ENCODE peak calls at places on chromosome 1, in eight cellular contexts. A is tibial nerve, C is aorta, G is SJSA1, B is upper lobe of right lung, V is heart right ventricle, D is transverse colon, E is ovary. O is an unnamed sample. For H3K4me1, the result is how much of the 10 kb centered on the place peaks cover.

GRCh38 chr1:43560286-43560685 is 29.6 kb downstream of the PTPRF start:
- DNase-seq in A (no peak), C (no peak), G (no peak), B (no peak), V (no peak), D (no peak), E (no peak), O (no peak)

GRCh38 chr1:230087034-230087721 is 20.1 kb downstream of the GALNT2 start:
- DNase-seq in A (no peak), C (no peak), G (no peak), B (no peak), V (no peak), D (no peak), E (no peak), O (no peak)

GRCh38 chr1:207058878-207059867 is 6.1 kb downstream of the PFKFB2 start:
- DNase-seq in A (no peak), C (no peak), G (no peak), B (no peak), V (no peak), D (no peak), E (no peak), O (no peak)

GRCh38 chr1:119010201-119010600 is 22.1 kb upstream of the TBX15 start:
- DNase-seq in A (no peak), C (no peak), G (peak), B (no peak), V (no peak), D (no peak), E (no peak), O (no peak)

GRCh38 chr1:34970220-34970735 is 14.9 kb downstream of the TMEM35B start:
- DNase-seq in A (no peak), C (no peak), G (no peak), B (no peak), V (no peak), D (no peak), E (no peak), O (no peak)

GRCh38 chr1:38615680-38616079 is 243.9 kb downstream of the RRAGC start:
- DNase-seq in A (no peak), C (no peak), G (no peak), B (no peak), V (no peak), D (no peak), E (no peak), O (no peak)

GRCh38 chr1:16151200-16151708 is 4.6 kb downstream of the EPHA2 start:
- DNase-seq in A (no peak), C (no peak), G (no peak), B (no peak), V (no peak), D (no peak), E (no peak), O (no peak)

GRCh38 chr1:246005067-246005466 is 502.0 kb downstream of the SMYD3 start:
- DNase-seq in A (no peak), C (no peak), G (peak), B (no peak), V (no peak), D (no peak), E (no peak), O (no peak)

GRCh38 chr1:99677416-99677815 is 31.5 kb downstream of the PALMD start:
- DNase-seq in A (no peak), C (no peak), G (no peak), B (no peak), V (no peak), D (no peak), E (no peak), O (no peak)

GRCh38 chr1:204319462-204319861 is 40.3 kb downstream of the PLEKHA6 start:
- DNase-seq in A (no peak), C (no peak), G (peak), B (no peak), V (no peak), D (peak), E (no peak), O (no peak)

GRCh38 chr1:237838904-237839534 is 51.7 kb downstream of the ZP4 start:
- DNase-seq in A (no peak), C (no peak), G (no peak), B (no peak), V (no peak), D (no peak), E (no peak), O (no peak)

GRCh38 chr1:88683516-88683847 is 591 bp upstream of the PKN2 start:
- DNase-seq in A (no peak), C (peak), G (no peak), B (peak), V (peak), D (peak), E (peak), O (peak)

GRCh38 chr1:58392083-58392482 is 154.4 kb downstream of the OMA1 start:
- DNase-seq in A (no peak), C (no peak), G (no peak), B (no peak), V (no peak), D (no peak), E (no peak), O (no peak)

GRCh38 chr1:116794804-116795481 is 40.7 kb downstream of the CD2 start:
- DNase-seq in A (no peak), C (no peak), G (no peak), B (no peak), V (no peak), D (no peak), E (no peak), O (no peak)

GRCh38 chr1:166111430-166111829 is 55.4 kb downstream of the FAM78B start:
- DNase-seq in A (no peak), C (no peak), G (no peak), B (no peak), V (no peak), D (no peak), E (no peak), O (no peak)

GRCh38 chr1:241181971-241182370 is 175.0 kb downstream of the RGS7 start:
- DNase-seq in A (no peak), C (no peak), G (no peak), B (no peak), V (no peak), D (no peak), E (no peak), O (no peak)
- H3K27ac ChIP-seq in A (no peak), C (no peak), G (no peak), B (no peak), V (no peak), D (no peak), E (no peak), O (no peak)

DNA sequence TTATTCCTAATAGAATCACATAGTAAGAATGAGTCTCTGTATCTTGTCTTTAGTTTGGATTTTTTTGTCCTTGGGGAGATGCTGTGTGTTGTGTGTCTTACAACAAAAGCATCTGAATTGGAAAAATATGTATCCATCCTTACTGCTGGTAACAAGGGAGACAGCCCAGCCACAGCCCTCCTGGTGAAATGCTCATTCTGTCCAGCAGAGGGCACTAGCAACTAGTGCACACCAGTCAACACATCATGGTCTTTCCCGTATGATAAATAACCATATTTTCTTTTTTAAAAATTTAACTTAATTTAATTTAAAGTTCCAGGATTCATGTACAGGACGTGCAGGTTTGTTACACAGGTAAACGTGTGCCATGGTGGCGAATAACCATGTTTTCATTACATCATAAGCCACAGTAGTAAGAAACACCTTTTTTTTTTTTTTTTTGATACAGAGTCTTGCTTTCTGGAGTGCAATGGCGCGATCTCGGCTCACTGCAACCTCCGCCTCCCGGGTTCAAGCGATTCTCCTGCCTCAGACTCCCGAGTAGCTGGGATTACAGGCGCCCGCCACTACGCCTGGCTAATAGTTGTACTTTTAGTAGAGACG is 245.1 kb downstream of the PTBP2 start:
- DNase-seq in A (peak), C (peak), G (peak), B (peak), V (peak), D (peak), E (peak), O (peak)
- H3K4me3 ChIP-seq in A (no peak), C (no peak), G (peak), B (no peak), V (peak), D (no peak), E (no peak), O (no peak)

GRCh38 chr1:244350027-244350426 is 101.7 kb downstream of the ADSS2 start:
- DNase-seq in A (no peak), C (no peak), G (no peak), B (no peak), V (no peak), D (no peak), E (no peak), O (no peak)
- H3K4me1 ChIP-seq in A (under half), C (under half), G (under half), B (under half), V (under half), D (half or more), E (under half), O (under half)

GRCh38 chr1:176058686-176059085 is 148.4 kb downstream of the COP1 start:
- DNase-seq in A (no peak), C (no peak), G (no peak), B (no peak), V (no peak), D (no peak), E (no peak), O (no peak)
- H3K27ac ChIP-seq in A (no peak), C (no peak), G (no peak), B (no peak), V (no peak), D (no peak), E (no peak), O (no peak)

GRCh38 chr1:167905182-167905581 is 8.8 kb downstream of the ADCY10 start:
- DNase-seq in A (no peak), C (no peak), G (no peak), B (no peak), V (no peak), D (no peak), E (no peak), O (no peak)
- H3K4me3 ChIP-seq in A (no peak), C (no peak), G (no peak), B (no peak), V (no peak), D (no peak), E (no peak), O (no peak)

GRCh38 chr1:201311356-201312011 is 28.2 kb downstream of the PKP1 start:
- DNase-seq in A (no peak), C (no peak), G (no peak), B (no peak), V (no peak), D (no peak), E (no peak), O (no peak)

GRCh38 chr1:201310986-201311355 is 27.7 kb downstream of the PKP1 start:
- DNase-seq in A (no peak), C (no peak), G (no peak), B (no peak), V (no peak), D (no peak), E (no peak), O (no peak)

GRCh38 chr1:201312298-201312697 is 29.0 kb downstream of the PKP1 start:
- DNase-seq in A (no peak), C (no peak), G (no peak), B (no peak), V (no peak), D (no peak), E (no peak), O (no peak)

GRCh38 chr1:201309420-201309819 is 26.1 kb downstream of the PKP1 start:
- DNase-seq in A (peak), C (no peak), G (no peak), B (peak), V (peak), D (peak), E (no peak), O (peak)

GRCh38 chr1:201310251-201310985 is 27.1 kb downstream of the PKP1 start:
- DNase-seq in A (no peak), C (no peak), G (no peak), B (no peak), V (no peak), D (no peak), E (no peak), O (peak)
- H3K4me1 ChIP-seq in A (under half), C (under half), G (under half), B (under half), V (under half), D (under half), E (under half), O (under half)

DNA sequence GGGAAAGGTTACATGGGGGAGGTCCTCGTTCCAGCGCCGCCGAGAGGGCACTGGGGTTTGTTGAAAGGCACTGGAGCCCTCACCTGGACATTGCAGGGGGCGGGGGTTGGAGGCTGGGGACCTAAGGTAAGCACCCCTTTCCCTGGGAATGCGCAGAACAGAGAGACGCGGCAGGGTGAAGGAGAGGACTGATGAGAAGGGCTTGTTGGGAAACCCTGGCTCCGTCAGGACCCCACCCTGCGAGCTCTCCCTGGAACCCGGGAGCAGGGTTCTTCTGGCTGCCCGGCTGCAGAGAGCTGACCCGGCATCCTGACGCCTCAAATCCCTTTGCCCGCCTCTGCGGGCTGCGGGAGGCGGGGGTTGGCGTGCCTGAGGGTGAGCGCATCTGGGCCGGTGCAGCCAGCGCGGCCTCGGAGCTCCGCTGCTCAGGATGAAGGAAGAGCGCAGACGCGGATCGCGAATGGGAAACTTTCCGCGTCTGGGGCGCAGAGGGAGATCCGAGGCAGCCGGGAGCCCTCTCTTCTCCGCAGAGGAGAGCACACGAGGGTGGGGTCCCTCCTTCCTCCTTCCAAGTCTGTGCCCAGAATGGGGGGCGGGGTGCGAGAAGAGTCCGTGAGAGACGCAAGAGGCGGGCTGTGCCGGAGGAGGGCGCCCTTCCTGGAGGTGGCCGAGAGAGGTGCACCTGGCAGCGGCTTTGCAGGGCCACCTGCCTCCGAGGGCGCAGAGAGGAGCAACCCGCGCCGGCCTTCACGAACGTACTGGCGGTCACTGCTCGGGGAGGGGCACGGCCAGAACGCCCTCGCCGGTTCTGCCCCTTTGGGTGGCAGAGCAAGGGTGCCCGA is 2.4 kb downstream of the IGSF21 start:
- DNase-seq in A (peak), C (no peak), G (no peak), B (no peak), V (peak), D (peak), E (no peak), O (peak)
- H3K27ac ChIP-seq in A (peak), C (no peak), G (no peak), B (no peak), V (no peak), D (no peak), E (no peak), O (no peak)